ENCODE peak calls at places on chromosomes 7 and 10, in ten cellular contexts. One of them, this sample, is unnamed.
A peak's percentile ranks its signal among the peaks of the same experiment; 100 is the strongest.

GRCh38 chr7:156475179-156475578 is 165.4 kb upstream of the RNF32 start:
- DNase-seq in GM13976: no peak
- DNase-seq in HTR-8/SVneo: no peak
- DNase-seq in fibroblast of mammary gland: no peak
- DNase-seq in choroid plexus epithelial cell: no peak
- DNase-seq in NCI-H1092 treated with DMSO at 0.1 percent for 48 hours: no peak
- DNase-seq in cardiac fibroblast: no peak
- DNase-seq in GM19239: no peak
- DNase-seq in activated CD4-positive, alpha-beta T cell treated with anti-CD3 and anti-CD28 coated beads, Interleukin-2, amount 50 U/mL, for 1 hour: no peak
- DNase-seq in NCI-H1417 treated with DMSO at 0.1 percent for 48 hours: no peak
- DNase-seq in this sample: peak; percentile 22

GRCh38 chr10:27461312-27461711 is 42.8 kb upstream of the RAB18 start:
- DNase-seq in GM13976: no peak
- DNase-seq in HTR-8/SVneo: no peak
- DNase-seq in fibroblast of mammary gland: no peak
- DNase-seq in choroid plexus epithelial cell: no peak
- DNase-seq in NCI-H1092 treated with DMSO at 0.1 percent for 48 hours: no peak
- DNase-seq in cardiac fibroblast: no peak
- DNase-seq in GM19239: no peak
- DNase-seq in activated CD4-positive, alpha-beta T cell treated with anti-CD3 and anti-CD28 coated beads, Interleukin-2, amount 50 U/mL, for 1 hour: no peak
- DNase-seq in NCI-H1417 treated with DMSO at 0.1 percent for 48 hours: no peak
- DNase-seq in this sample: no peak

GRCh38 chr7:51356849-51357516 is 40.4 kb upstream of the COBL start:
- DNase-seq in GM13976: no peak
- DNase-seq in HTR-8/SVneo: no peak
- DNase-seq in fibroblast of mammary gland: no peak
- DNase-seq in choroid plexus epithelial cell: no peak
- DNase-seq in NCI-H1092 treated with DMSO at 0.1 percent for 48 hours: no peak
- DNase-seq in cardiac fibroblast: no peak
- DNase-seq in GM19239: no peak
- DNase-seq in activated CD4-positive, alpha-beta T cell treated with anti-CD3 and anti-CD28 coated beads, Interleukin-2, amount 50 U/mL, for 1 hour: no peak
- DNase-seq in NCI-H1417 treated with DMSO at 0.1 percent for 48 hours: no peak
- DNase-seq in this sample: no peak

GRCh38 chr10:19832624-19833507 is 16.6 kb downstream of the PLXDC2 start:
- DNase-seq in GM13976: no peak
- DNase-seq in HTR-8/SVneo: no peak
- DNase-seq in fibroblast of mammary gland: peak; percentile 55
- DNase-seq in choroid plexus epithelial cell: peak; percentile 69
- DNase-seq in NCI-H1092 treated with DMSO at 0.1 percent for 48 hours: no peak
- DNase-seq in cardiac fibroblast: no peak
- DNase-seq in GM19239: no peak
- DNase-seq in activated CD4-positive, alpha-beta T cell treated with anti-CD3 and anti-CD28 coated beads, Interleukin-2, amount 50 U/mL, for 1 hour: no peak
- DNase-seq in NCI-H1417 treated with DMSO at 0.1 percent for 48 hours: no peak
- DNase-seq in this sample: no peak

GRCh38 chr10:62352356-62352963 is 21.7 kb upstream of the ZNF365 start:
- DNase-seq in GM13976: no peak
- DNase-seq in HTR-8/SVneo: no peak
- DNase-seq in fibroblast of mammary gland: peak; percentile 85
- DNase-seq in choroid plexus epithelial cell: no peak
- DNase-seq in NCI-H1092 treated with DMSO at 0.1 percent for 48 hours: no peak
- DNase-seq in cardiac fibroblast: no peak
- DNase-seq in GM19239: no peak
- DNase-seq in activated CD4-positive, alpha-beta T cell treated with anti-CD3 and anti-CD28 coated beads, Interleukin-2, amount 50 U/mL, for 1 hour: no peak
- DNase-seq in NCI-H1417 treated with DMSO at 0.1 percent for 48 hours: no peak
- DNase-seq in this sample: peak; percentile 18

GRCh38 chr7:86733783-86734182 is 90.1 kb downstream of the GRM3 start:
- DNase-seq in GM13976: no peak
- DNase-seq in HTR-8/SVneo: no peak
- DNase-seq in fibroblast of mammary gland: peak; percentile 10
- DNase-seq in choroid plexus epithelial cell: peak; percentile 21
- DNase-seq in NCI-H1092 treated with DMSO at 0.1 percent for 48 hours: no peak
- DNase-seq in cardiac fibroblast: no peak
- DNase-seq in GM19239: no peak
- DNase-seq in activated CD4-positive, alpha-beta T cell treated with anti-CD3 and anti-CD28 coated beads, Interleukin-2, amount 50 U/mL, for 1 hour: no peak
- DNase-seq in NCI-H1417 treated with DMSO at 0.1 percent for 48 hours: no peak
- DNase-seq in this sample: peak; percentile 29

GRCh38 chr7:92717982-92718716 is 118.2 kb downstream of the CDK6 start:
- DNase-seq in GM13976: peak; percentile 36
- DNase-seq in HTR-8/SVneo: no peak
- DNase-seq in fibroblast of mammary gland: peak; percentile 32
- DNase-seq in choroid plexus epithelial cell: peak; percentile 52
- DNase-seq in NCI-H1092 treated with DMSO at 0.1 percent for 48 hours: peak; percentile 87
- DNase-seq in cardiac fibroblast: peak; percentile 55
- DNase-seq in GM19239: no peak
- DNase-seq in activated CD4-positive, alpha-beta T cell treated with anti-CD3 and anti-CD28 coated beads, Interleukin-2, amount 50 U/mL, for 1 hour: peak; percentile 35
- DNase-seq in NCI-H1417 treated with DMSO at 0.1 percent for 48 hours: no peak
- DNase-seq in this sample: peak; percentile 90

GRCh38 chr10:45144666-45145065 is 143.9 kb downstream of the ZNF22 start:
- DNase-seq in GM13976: no peak
- DNase-seq in HTR-8/SVneo: no peak
- DNase-seq in fibroblast of mammary gland: no peak
- DNase-seq in choroid plexus epithelial cell: peak; percentile 13
- DNase-seq in NCI-H1092 treated with DMSO at 0.1 percent for 48 hours: no peak
- DNase-seq in cardiac fibroblast: no peak
- DNase-seq in GM19239: no peak
- DNase-seq in activated CD4-positive, alpha-beta T cell treated with anti-CD3 and anti-CD28 coated beads, Interleukin-2, amount 50 U/mL, for 1 hour: no peak
- DNase-seq in NCI-H1417 treated with DMSO at 0.1 percent for 48 hours: no peak
- DNase-seq in this sample: no peak

GRCh38 chr10:122375761-122376160 is 1.3 kb downstream of the PLEKHA1 start:
- DNase-seq in GM13976: no peak
- DNase-seq in HTR-8/SVneo: no peak
- DNase-seq in fibroblast of mammary gland: no peak
- DNase-seq in choroid plexus epithelial cell: no peak
- DNase-seq in NCI-H1092 treated with DMSO at 0.1 percent for 48 hours: no peak
- DNase-seq in cardiac fibroblast: no peak
- DNase-seq in GM19239: no peak
- DNase-seq in activated CD4-positive, alpha-beta T cell treated with anti-CD3 and anti-CD28 coated beads, Interleukin-2, amount 50 U/mL, for 1 hour: no peak
- DNase-seq in NCI-H1417 treated with DMSO at 0.1 percent for 48 hours: no peak
- DNase-seq in this sample: no peak

GRCh38 chr10:13769926-13770325 is 183.2 kb downstream of the PRPF18 start:
- DNase-seq in GM13976: no peak
- DNase-seq in HTR-8/SVneo: peak; percentile 62
- DNase-seq in fibroblast of mammary gland: peak; percentile 77
- DNase-seq in choroid plexus epithelial cell: no peak
- DNase-seq in NCI-H1092 treated with DMSO at 0.1 percent for 48 hours: no peak
- DNase-seq in cardiac fibroblast: no peak
- DNase-seq in GM19239: no peak
- DNase-seq in activated CD4-positive, alpha-beta T cell treated with anti-CD3 and anti-CD28 coated beads, Interleukin-2, amount 50 U/mL, for 1 hour: no peak
- DNase-seq in NCI-H1417 treated with DMSO at 0.1 percent for 48 hours: no peak
- DNase-seq in this sample: no peak

GRCh38 chr7:74044366-74045350 is 16.7 kb downstream of the ELN start:
- DNase-seq in GM13976: no peak
- DNase-seq in HTR-8/SVneo: no peak
- DNase-seq in fibroblast of mammary gland: no peak
- DNase-seq in choroid plexus epithelial cell: no peak
- DNase-seq in NCI-H1092 treated with DMSO at 0.1 percent for 48 hours: no peak
- DNase-seq in cardiac fibroblast: no peak
- DNase-seq in GM19239: no peak
- DNase-seq in activated CD4-positive, alpha-beta T cell treated with anti-CD3 and anti-CD28 coated beads, Interleukin-2, amount 50 U/mL, for 1 hour: no peak
- DNase-seq in NCI-H1417 treated with DMSO at 0.1 percent for 48 hours: no peak
- DNase-seq in this sample: no peak

GRCh38 chr10:29619273-29619672 is 15.5 kb downstream of the SVIL start:
- DNase-seq in GM13976: no peak
- DNase-seq in HTR-8/SVneo: no peak
- DNase-seq in fibroblast of mammary gland: peak; percentile 82
- DNase-seq in choroid plexus epithelial cell: peak; percentile 69
- DNase-seq in NCI-H1092 treated with DMSO at 0.1 percent for 48 hours: peak; percentile 28
- DNase-seq in cardiac fibroblast: peak; percentile 61
- DNase-seq in GM19239: no peak
- DNase-seq in activated CD4-positive, alpha-beta T cell treated with anti-CD3 and anti-CD28 coated beads, Interleukin-2, amount 50 U/mL, for 1 hour: no peak
- DNase-seq in NCI-H1417 treated with DMSO at 0.1 percent for 48 hours: no peak
- DNase-seq in this sample: peak; percentile 56